ENCODE peak calls at places on chromosomes 7 and 10, in eight cellular contexts. M is stimulated activated CD8-positive, alpha-beta memory T cell treated with anti-CD3 and anti-CD28 coated beads, Interleukin-4, amount 100 ng/mL, for 24 hours; B is ELR; K is progenitor cell of endocrine pancreas; I is T-helper 17 cell; P is activated T-cell treated with anti-CD3 and anti-CD28 coated beads, Interleukin-2, amount 50 U/mL, for 24 hours; Y is substantia nigra; E is stimulated activated naive CD8-positive, alpha-beta T cell treated with anti-CD3 and anti-CD28 coated beads, Interleukin-15, Interleukin-2, amounts not matched to agents 100 U/mL and 50 U/mL, for 24 hours. S is an unnamed sample.

GRCh38 chr10:14560274-14560673 is 214.4 kb downstream of the FAM107B start:
- DNase-seq in M (peak), B (peak), K (no peak), I (no peak), P (peak), Y (peak), E (peak), S (peak)

GRCh38 chr10:101001225-101002035 is 1.8 kb downstream of the LZTS2 start:
- DNase-seq in M (no peak), B (peak), K (no peak), I (no peak), P (no peak), Y (peak), E (no peak), S (no peak)

GRCh38 chr10:105188737-105189463 is 547.8 kb downstream of the SORCS3 start:
- DNase-seq in M (no peak), B (peak), K (no peak), I (no peak), P (no peak), Y (no peak), E (no peak), S (no peak)

GRCh38 chr10:76970795-76971519 is 666.7 kb downstream of the KCNMA1 start:
- DNase-seq in M (no peak), B (no peak), K (no peak), I (no peak), P (no peak), Y (no peak), E (no peak), S (no peak)

GRCh38 chr10:43843331-43844101 is 194.8 kb upstream of the ZNF32 start:
- DNase-seq in M (no peak), B (peak), K (no peak), I (no peak), P (no peak), Y (no peak), E (no peak), S (no peak)

GRCh38 chr7:285731-286130 is 4.2 kb upstream of the FOXL3 start:
- DNase-seq in M (no peak), B (no peak), K (no peak), I (no peak), P (no peak), Y (no peak), E (no peak), S (no peak)

GRCh38 chr10:103911021-103911459 is 6.9 kb downstream of the STN1 start:
- DNase-seq in M (no peak), B (no peak), K (no peak), I (no peak), P (peak), Y (no peak), E (peak), S (no peak)

GRCh38 chr7:113200281-113200680 is 81.9 kb upstream of the SMIM30 start:
- DNase-seq in M (no peak), B (no peak), K (no peak), I (no peak), P (no peak), Y (no peak), E (no peak), S (no peak)

GRCh38 chr10:93254180-93254847 is 180.6 kb downstream of the CYP26A1 start:
- DNase-seq in M (no peak), B (no peak), K (no peak), I (no peak), P (no peak), Y (no peak), E (no peak), S (no peak)

GRCh38 chr7:20786049-20786412 is 655 bp downstream of the SP8 start:
- DNase-seq in M (no peak), B (no peak), K (no peak), I (no peak), P (no peak), Y (no peak), E (no peak), S (no peak)

S was measured in endothelial cell.